ENCODE peak calls at places on chromosome 19, in six cellular contexts. G is WERI-Rb-1, U is transverse colon, J is stomach, C is neural progenitor cell, N is astrocyte. Z is an unnamed sample.

GRCh38 chr19:16875584-16876555 is 12.9 kb upstream of the F2RL3 start:
- DNase-seq in U (peak; percentile 63), N (no peak), J (no peak), G (no peak), C (no peak), Z (no peak)

GRCh38 chr19:40610396-40611064 is 9.4 kb downstream of the LTBP4 start:
- DNase-seq in C (peak; percentile 43), U (peak; percentile 73), G (no peak), N (no peak), J (peak; percentile 77), Z (peak; percentile 76)

GRCh38 chr19:37346091-37346490 is 24.8 kb upstream of the ZNF527 start:
- DNase-seq in G (peak; percentile 74), N (no peak), C (peak; percentile 33), J (no peak), U (no peak), Z (no peak)

GRCh38 chr19:45653634-45654033 is 14.4 kb upstream of the GIPR start:
- DNase-seq in N (no peak), C (no peak), G (peak; percentile 90), U (no peak), J (no peak), Z (no peak)

GRCh38 chr19:58579473-58580142 is 6.5 kb upstream of the MZF1 start:
- DNase-seq in N (no peak), G (no peak), J (no peak), C (no peak), U (no peak), Z (no peak)

GRCh38 chr19:34991542-34992333 is 8.4 kb upstream of the GRAMD1A start:
- DNase-seq in G (no peak), N (no peak), U (no peak), C (no peak), J (no peak), Z (no peak)

GRCh38 chr19:862529-863304 is 3.3 kb downstream of the CFD start:
- DNase-seq in G (peak; percentile 46), J (peak; percentile 61), C (peak; percentile 88), U (peak; percentile 76), N (no peak), Z (peak; percentile 47)

GRCh38 chr19:39563408-39563807 is 23.4 kb upstream of the EID2 start:
- DNase-seq in G (peak; percentile 28), J (no peak), U (no peak), N (peak; percentile 55), C (no peak), Z (peak; percentile 84)

GRCh38 chr19:39407644-39408391 is 1.2 kb downstream of the ZFP36 start:
- DNase-seq in C (peak; percentile 13), G (no peak), J (peak; percentile 76), N (no peak), U (peak; percentile 82), Z (peak; percentile 58)

GRCh38 chr19:1449467-1450442 is at the start of gene APC2:
- DNase-seq in C (peak; percentile 95), N (no peak), U (no peak), G (peak; percentile 80), J (no peak), Z (no peak)

GRCh38 chr19:47430041-47430802 is 10.9 kb upstream of the MEIS3 start:
- DNase-seq in N (peak; percentile 32), C (peak; percentile 80), J (peak; percentile 53), U (peak; percentile 64), G (no peak), Z (peak; percentile 53)

GRCh38 chr19:5891572-5891937 is 12.0 kb downstream of the NDUFA11 start:
- DNase-seq in U (no peak), C (no peak), G (no peak), J (no peak), N (no peak), Z (no peak)

GRCh38 chr19:35565016-35565856 is 1.8 kb upstream of the ATP4A start:
- DNase-seq in J (no peak), U (no peak), C (no peak), G (no peak), N (no peak), Z (no peak)

GRCh38 chr19:28633223-28634030 is 579.5 kb downstream of the UQCRFS1 start:
- DNase-seq in G (peak; percentile 61), J (no peak), U (peak; percentile 57), C (peak; percentile 74), N (peak; percentile 38), Z (peak; percentile 6)

GRCh38 chr19:35216833-35217707 is 11.5 kb downstream of the FAM187B start:
- DNase-seq in G (peak; percentile 31), U (peak; percentile 65), J (peak; percentile 60), C (no peak), N (no peak), Z (peak; percentile 5)

GRCh38 chr19:50994129-50994528 is 7.3 kb downstream of the KLK8 start:
- DNase-seq in J (no peak), C (no peak), N (no peak), U (no peak), G (no peak), Z (no peak)

GRCh38 chr19:47589824-47590223 is 16.9 kb upstream of the ZNF541 start:
- DNase-seq in C (no peak), N (no peak), J (no peak), G (no peak), U (no peak), Z (no peak)

GRCh38 chr19:51107406-51108065 is 673 bp downstream of the CTU1 start:
- DNase-seq in C (peak; percentile 68), G (no peak), U (no peak), J (no peak), N (peak; percentile 14), Z (no peak)

GRCh38 chr19:29672933-29673336 is 7.7 kb downstream of the PLEKHF1 start:
- DNase-seq in N (no peak), G (no peak), U (peak; percentile 63), J (peak; percentile 41), C (no peak), Z (peak; percentile 35)

GRCh38 chr19:33498391-33499000 is 23.1 kb downstream of the PEPD start:
- DNase-seq in G (no peak), N (no peak), U (no peak), C (no peak), J (no peak), Z (no peak)

GRCh38 chr19:27918818-27919217 is 1294.1 kb downstream of the UQCRFS1 start:
- DNase-seq in N (no peak), J (no peak), G (no peak), U (no peak), C (no peak), Z (no peak)

GRCh38 chr19:43638214-43638990 is 1.2 kb downstream of the CADM4 start:
- DNase-seq in C (no peak), N (no peak), G (no peak), J (no peak), U (no peak), Z (no peak)

DNA sequence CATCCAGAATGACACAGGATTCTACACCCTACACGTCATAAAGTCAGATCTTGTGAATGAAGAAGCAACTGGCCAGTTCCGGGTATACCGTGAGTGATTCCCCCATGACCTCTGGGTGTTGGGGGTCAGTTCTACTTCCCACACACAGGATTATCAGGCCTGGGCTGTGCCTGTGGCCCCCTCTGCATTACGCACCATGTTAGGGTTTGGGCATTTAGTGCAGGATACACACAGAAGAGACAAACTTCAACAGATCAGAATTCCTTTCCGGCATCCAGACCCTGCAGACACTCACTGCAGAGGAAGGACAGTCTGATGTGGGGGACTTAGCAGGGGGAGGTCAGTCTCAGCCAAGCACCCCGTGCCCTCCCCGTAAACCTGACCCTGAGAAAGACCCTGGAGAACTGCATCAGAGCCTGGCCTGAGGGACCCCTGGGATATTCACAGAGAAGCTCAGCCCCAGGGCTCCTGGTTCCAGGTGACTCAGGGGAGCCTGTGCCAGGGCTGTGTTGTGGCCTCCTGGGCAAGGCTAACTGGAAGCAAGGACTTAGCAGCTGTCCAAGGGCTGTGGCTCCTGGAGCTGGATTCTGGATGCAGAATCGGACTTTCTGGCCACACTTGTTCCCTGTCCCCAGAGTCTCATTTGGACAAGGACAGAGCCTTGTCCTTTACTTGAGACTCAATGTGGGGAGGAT is 1.7 kb downstream of the CEACAM5 start:
- DNase-seq in G (no peak), U (peak; percentile 22), C (no peak), J (peak; percentile 19), N (no peak), Z (no peak)
- H3K27me3 ChIP-seq in G (peaks cover 86% of the 10 kb centered on the region), U (peaks cover 10% of the 10 kb centered on the region), C (no peaks in the 10 kb centered on the region), J (no peaks in the 10 kb centered on the region), N (no peaks in the 10 kb centered on the region), Z (no peaks in the 10 kb centered on the region)

DNA sequence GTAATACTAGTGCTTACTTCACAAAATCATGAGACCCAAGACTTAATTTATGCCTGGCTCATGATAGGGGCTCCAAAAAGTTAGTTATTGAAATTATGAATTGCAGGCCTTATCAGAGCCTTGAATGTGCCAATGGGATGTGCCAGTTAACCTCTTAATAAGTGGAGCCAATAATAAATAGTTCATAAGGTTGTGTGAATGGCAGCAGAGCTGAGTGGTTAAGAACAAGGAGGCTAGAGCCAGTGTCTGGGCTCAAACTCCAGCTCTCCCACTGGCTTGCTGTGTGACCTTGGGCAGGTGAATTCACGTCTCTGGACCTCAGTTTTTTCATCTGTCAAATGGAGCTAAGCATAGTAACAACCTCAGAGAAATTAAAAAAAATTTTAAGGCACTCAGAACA is 133.7 kb downstream of the IER2 start:
- DNase-seq in N (no peak), G (no peak), U (no peak), J (no peak), C (no peak), Z (no peak)
- H3K27me3 ChIP-seq in N (peaks cover 6% of the 10 kb centered on the region), G (peaks cover 13% of the 10 kb centered on the region), U (peaks cover 8% of the 10 kb centered on the region), J (no peaks in the 10 kb centered on the region), C (no peaks in the 10 kb centered on the region), Z (no peaks in the 10 kb centered on the region)

GRCh38 chr19:10315335-10316214 is at the start of gene FDX2:
- DNase-seq in G (peak; percentile 94), N (peak; percentile 43), J (peak; percentile 91), C (peak; percentile 92), U (peak; percentile 92), Z (peak; percentile 91)
- H3K27me3 ChIP-seq in G (no peaks in the 10 kb centered on the region), N (no peaks in the 10 kb centered on the region), J (no peaks in the 10 kb centered on the region), C (no peaks in the 10 kb centered on the region), U (no peaks in the 10 kb centered on the region), Z (no peaks in the 10 kb centered on the region)

GRCh38 chr19:38388310-38389100 is at the start of gene SPRED3:
- DNase-seq in J (peak; percentile 42), U (no peak), G (peak; percentile 68), C (peak; percentile 91), N (no peak), Z (peak; percentile 82)

GRCh38 chr19:38385804-38386257 is 2.0 kb downstream of the GGN start:
- DNase-seq in G (no peak), J (no peak), N (no peak), U (no peak), C (peak; percentile 27), Z (no peak)

GRCh38 chr19:38387550-38388309 is at the start of gene GGN:
- DNase-seq in U (peak; percentile 87), J (peak; percentile 86), G (peak; percentile 88), C (peak; percentile 99), N (peak; percentile 86), Z (peak; percentile 95)

GRCh38 chr19:38386300-38386967 is 1.4 kb downstream of the GGN start:
- DNase-seq in J (no peak), G (no peak), N (no peak), U (no peak), C (peak; percentile 50), Z (no peak)

DNA sequence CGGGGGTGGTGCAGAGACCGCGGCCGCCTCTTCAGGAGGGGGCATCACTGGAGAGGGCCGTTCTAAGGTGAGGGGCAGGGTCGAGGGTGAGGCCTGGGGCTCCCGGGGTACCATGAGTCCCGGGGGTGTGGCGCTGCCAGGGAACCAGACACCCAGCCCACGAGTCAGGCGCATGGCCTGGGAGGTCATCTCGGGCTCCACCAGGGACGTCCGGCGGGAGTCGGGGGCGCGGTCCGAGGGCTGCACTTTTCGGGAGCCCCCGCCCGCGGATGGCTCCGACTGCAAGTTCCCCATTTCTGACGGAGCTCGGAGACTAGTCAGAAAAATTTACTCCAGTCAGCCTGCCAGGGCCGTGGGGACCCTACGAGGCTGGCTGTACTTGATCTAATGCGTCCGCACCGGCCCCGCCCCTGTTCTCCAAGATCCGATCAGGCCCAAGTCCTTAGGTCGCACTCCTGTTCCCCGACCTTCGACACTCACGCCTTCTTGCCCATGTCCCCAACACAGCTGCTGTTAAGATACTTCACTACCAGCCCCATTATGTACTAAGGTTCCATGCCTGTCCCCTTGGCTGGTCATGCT is 775 bp downstream of the GGN start:
- DNase-seq in U (no peak), C (no peak), J (no peak), N (no peak), G (no peak), Z (no peak)
- H3K27me3 ChIP-seq in U (peaks cover 52% of the 10 kb centered on the region), C (peaks cover 38% of the 10 kb centered on the region), J (peaks cover 5% of the 10 kb centered on the region), N (no peaks in the 10 kb centered on the region), G (no peaks in the 10 kb centered on the region), Z (no peaks in the 10 kb centered on the region)

Z was measured in thyroid gland.